ENCODE peak calls at places on chromosomes 3 and 15, in four cellular contexts. W is K562, V is HepG2, Z is GM12878. N is an unnamed sample.

GRCh38 chr15:90686435-90687218 is 30.5 kb upstream of the BLM start:
- DNase-seq in Z (peak; percentile 92), V (no peak), W (no peak), N (no peak)

GRCh38 chr3:151925876-151926275 is 52.4 kb downstream of the SUCNR1 start:
- DNase-seq in W (no peak), V (no peak), Z (no peak), N (no peak)

GRCh38 chr15:52113246-52113645 is 671 bp upstream of the BCL2L10 start:
- DNase-seq in Z (no peak), V (no peak), W (no peak), N (no peak)

GRCh38 chr3:13470894-13471574 is 9.1 kb upstream of the HDAC11 start:
- DNase-seq in Z (no peak), W (no peak), V (peak; percentile 96), N (no peak)

GRCh38 chr15:66007663-66008262 is 138.5 kb downstream of the RAB11A start:
- DNase-seq in W (no peak), Z (peak; percentile 9), V (no peak), N (no peak)

GRCh38 chr15:95409924-95410323 is 920.6 kb upstream of the NR2F2 start:
- DNase-seq in V (no peak), W (peak; percentile 23), Z (no peak), N (no peak)

GRCh38 chr15:27019687-27020086 is 48.7 kb downstream of the GABRG3 start:
- DNase-seq in V (no peak), Z (no peak), W (no peak), N (no peak)

GRCh38 chr3:36514171-36514570 is 133.9 kb downstream of the STAC start:
- DNase-seq in V (no peak), Z (no peak), W (no peak), N (no peak)

GRCh38 chr3:183149915-183150825 is 12.4 kb downstream of the LAMP3 start:
- DNase-seq in Z (no peak), V (no peak), W (no peak), N (no peak)

GRCh38 chr3:162353414-162353813 is 856.8 kb downstream of the OTOL1 start:
- DNase-seq in W (no peak), Z (no peak), V (no peak), N (no peak)

GRCh38 chr3:21747376-21747775 is 3.6 kb downstream of the ZNF385D start:
- DNase-seq in Z (no peak), W (no peak), V (no peak), N (no peak)

GRCh38 chr3:141353652-141354495 is 14.4 kb upstream of the ZBTB38 start:
- DNase-seq in W (peak; percentile 80), Z (no peak), V (no peak), N (no peak)

GRCh38 chr15:66838671-66839239 is 136.7 kb downstream of the SMAD6 start:
- DNase-seq in Z (no peak), V (peak; percentile 33), W (peak; percentile 49), N (peak; percentile 60)

GRCh38 chr15:52527898-52528464 is 699 bp downstream of the MYO5A start:
- DNase-seq in W (no peak), V (no peak), Z (no peak), N (peak; percentile 14)

GRCh38 chr3:125318859-125319258 is 56.3 kb downstream of the ZNF148 start:
- DNase-seq in W (no peak), V (no peak), Z (no peak), N (no peak)

GRCh38 chr15:45122719-45123118 is 7.0 kb downstream of the DUOXA1 start:
- DNase-seq in V (no peak), W (no peak), Z (no peak), N (no peak)

GRCh38 chr3:9994086-9994844 is 7.6 kb upstream of the EMC3 start:
- DNase-seq in Z (no peak), W (no peak), V (no peak), N (no peak)

GRCh38 chr3:51974963-51975856 is at the start of gene ABHD14A:
- DNase-seq in Z (no peak), V (peak; percentile 37), W (peak; percentile 75), N (peak; percentile 82)

GRCh38 chr3:52544937-52545336 is 8.5 kb downstream of the UQCC5 start:
- DNase-seq in V (no peak), W (no peak), Z (no peak), N (no peak)

GRCh38 chr3:128275316-128276150 is 122.3 kb downstream of the EEFSEC start:
- DNase-seq in Z (no peak), W (no peak), V (no peak), N (no peak)

GRCh38 chr15:31554261-31554660 is 227.6 kb downstream of the KLF13 start:
- DNase-seq in W (no peak), V (no peak), Z (no peak), N (no peak)

GRCh38 chr3:95752199-95752598 is 1062.2 kb upstream of the EPHA6 start:
- DNase-seq in Z (no peak), V (no peak), W (no peak), N (no peak)

GRCh38 chr15:49751191-49751590 is 130.3 kb downstream of the DTWD1 start:
- DNase-seq in Z (no peak), W (no peak), V (no peak), N (no peak)

GRCh38 chr15:35751421-35752133 is 205.6 kb upstream of the DPH6 start:
- DNase-seq in Z (peak; percentile 12), V (peak; percentile 52), W (peak; percentile 79), N (peak; percentile 56)

GRCh38 chr3:38566215-38566528 is 70.0 kb downstream of the EXOG start:
- DNase-seq in W (no peak), Z (no peak), V (no peak), N (no peak)

GRCh38 chr3:45546636-45547201 is 47.8 kb upstream of the LIMD1 start:
- DNase-seq in Z (no peak), W (peak; percentile 86), V (peak; percentile 16), N (peak; percentile 57)

GRCh38 chr3:161560006-161560637 is 63.5 kb downstream of the OTOL1 start:
- DNase-seq in V (peak; percentile 28), Z (no peak), W (peak; percentile 15), N (peak; percentile 52)

GRCh38 chr3:14894085-14894484 is 53.3 kb upstream of the NR2C2 start:
- DNase-seq in V (no peak), Z (no peak), W (no peak), N (no peak)

DNA sequence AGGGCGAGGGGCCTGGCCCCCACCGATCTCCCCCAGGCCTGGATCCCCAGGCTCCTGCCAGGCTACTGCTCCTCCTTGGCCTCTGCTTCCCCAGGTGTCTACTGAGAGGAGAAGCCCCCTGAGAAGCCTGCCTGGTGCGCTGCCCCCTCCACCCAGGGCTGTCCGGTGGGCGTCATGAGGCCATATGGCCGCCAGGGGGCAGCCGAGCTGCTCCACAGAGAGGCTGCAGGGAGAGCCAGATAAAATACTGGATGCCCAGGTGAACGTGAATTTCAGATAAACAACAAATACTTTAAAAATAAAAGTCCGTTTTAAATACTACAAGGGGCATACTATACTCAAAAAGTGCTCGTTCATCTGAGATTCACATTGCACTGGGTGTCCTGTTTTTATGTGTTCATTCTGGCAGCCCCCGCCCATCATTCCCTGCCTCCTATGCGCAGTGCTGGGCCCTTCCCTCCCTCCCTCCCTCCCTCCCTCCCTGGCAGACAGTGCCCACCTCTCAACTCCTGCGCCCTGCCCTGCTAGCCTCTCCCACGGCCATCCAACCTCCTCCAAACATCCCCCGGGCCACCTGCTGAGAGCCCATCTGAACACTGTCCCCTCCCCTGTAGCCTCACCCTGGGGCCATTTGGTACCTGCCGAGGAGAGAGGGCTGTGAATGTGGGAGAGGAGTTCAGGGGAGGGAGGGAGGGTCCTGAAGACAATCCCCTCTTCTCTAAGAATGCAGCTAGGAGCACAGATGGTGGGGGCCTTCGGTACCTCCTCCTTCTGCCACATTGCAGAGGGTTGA is 29.5 kb downstream of the PSTPIP1 start:
- DNase-seq in Z (no peak), V (peak; percentile 21), W (peak; percentile 73), N (peak; percentile 91)
- TF ChIP-seq BHLHE40 in Z (no peak), V (no peak), W (no peak), N (no peak)

DNA sequence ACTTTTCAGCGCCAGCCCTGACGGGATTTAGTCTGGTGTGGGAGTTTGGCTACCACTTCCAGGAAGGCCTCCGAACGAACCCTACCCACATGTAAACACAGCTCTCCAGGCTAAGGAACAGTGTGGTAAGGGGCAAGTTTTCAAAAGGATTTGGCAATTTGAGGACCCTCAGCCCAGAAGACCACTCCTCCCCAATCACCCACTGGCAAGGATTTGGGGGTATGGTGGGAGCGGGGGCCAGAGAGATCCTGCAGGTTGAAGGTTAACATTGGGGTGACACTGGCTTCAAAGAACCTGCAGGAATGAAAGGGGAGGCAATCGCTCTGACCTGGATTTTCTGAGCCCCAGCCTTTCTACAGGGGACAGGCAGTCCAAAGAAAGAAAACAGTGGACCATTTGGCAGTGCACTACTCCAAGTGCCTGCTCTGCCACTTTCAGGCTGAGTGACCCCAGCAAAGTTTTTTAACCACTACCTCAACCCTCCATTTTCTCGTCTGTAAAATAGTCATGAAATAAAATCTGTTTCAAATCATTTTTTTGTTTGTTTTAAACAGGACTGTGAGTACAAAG is 34.5 kb downstream of the ZIC4 start:
- DNase-seq in V (no peak), W (no peak), Z (no peak), N (no peak)
- TF ChIP-seq TARDBP in V (no peak), W (no peak), Z (no peak), N (no peak)

GRCh38 chr3:195075199-195075940 is 195.6 kb downstream of the XXYLT1 start:
- DNase-seq in Z (no peak), W (no peak), V (no peak), N (no peak)
- TF ChIP-seq BHLHE40 in Z (no peak), W (no peak), V (no peak), N (no peak)

GRCh38 chr15:59347915-59348314 is 24.8 kb downstream of the MYO1E start:
- DNase-seq in Z (no peak), V (no peak), W (no peak), N (no peak)

GRCh38 chr15:59352189-59352588 is 20.5 kb downstream of the MYO1E start:
- DNase-seq in W (no peak), Z (no peak), V (no peak), N (no peak)

GRCh38 chr15:59350421-59350732 is 22.3 kb downstream of the MYO1E start:
- DNase-seq in V (no peak), Z (no peak), W (no peak), N (no peak)

GRCh38 chr15:59352683-59353082 is 20.0 kb downstream of the MYO1E start:
- DNase-seq in V (no peak), W (no peak), Z (no peak), N (no peak)

GRCh38 chr15:59349715-59350420 is 22.8 kb downstream of the MYO1E start:
- DNase-seq in W (peak; percentile 12), Z (no peak), V (peak; percentile 28), N (no peak)
- TF ChIP-seq TARDBP in W (no peak), Z (no peak), V (no peak), N (no peak)

DNA sequence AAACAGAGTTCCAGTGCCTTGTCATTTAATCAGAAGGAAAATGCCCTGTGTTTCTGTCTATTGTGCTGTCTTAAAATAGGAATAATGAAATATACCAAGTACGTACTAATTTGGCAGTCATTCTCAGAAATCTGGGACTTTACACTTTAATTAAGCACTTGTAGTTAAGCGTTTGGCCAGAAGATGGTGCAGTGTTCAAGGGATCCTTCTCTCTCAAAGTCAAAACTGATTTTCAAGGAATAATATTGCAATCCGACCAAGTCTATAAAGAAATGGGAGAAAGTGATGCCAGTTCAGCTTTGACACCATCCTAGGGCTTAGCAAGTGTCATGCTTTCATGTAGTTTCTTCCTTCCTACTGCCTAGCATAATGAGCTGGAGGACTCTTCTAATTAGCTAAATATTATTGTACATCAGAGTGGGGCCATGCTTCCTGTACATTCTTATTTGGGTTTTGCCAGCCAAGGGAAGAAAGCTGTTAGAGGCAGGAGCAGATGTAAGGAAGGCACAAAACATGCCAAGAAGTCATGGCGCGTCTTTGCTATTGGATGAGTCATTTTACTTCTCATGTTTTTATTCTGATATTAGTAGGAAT is 64.8 kb downstream of the SAMMSON start:
- DNase-seq in W (peak; percentile 26), V (peak; percentile 27), Z (peak; percentile 1), N (peak; percentile 35)
- TF ChIP-seq BHLHE40 in W (no peak), V (no peak), Z (no peak), N (no peak)

N was measured in HEK293T.